ENCODE peak calls at places on chromosomes 13 and 19, in seven cellular contexts. One of them, this sample, is unnamed.

GRCh38 chr13:45481688-45482087 is 16.9 kb downstream of the COG3 start:
- DNase-seq in GM23338: no peak
- DNase-seq in PC-9: no peak
- DNase-seq in left ventricle myocardium inferior: no peak
- DNase-seq in heart right ventricle: no peak
- DNase-seq in A549: no peak
- DNase-seq in lower leg skin: no peak
- DNase-seq in this sample: no peak

GRCh38 chr13:46082324-46082723 is 22.5 kb downstream of the CPB2 start:
- DNase-seq in PC-9: no peak
- DNase-seq in lower leg skin: no peak
- DNase-seq in GM23338: no peak
- DNase-seq in left ventricle myocardium inferior: no peak
- DNase-seq in A549: no peak
- DNase-seq in heart right ventricle: no peak
- DNase-seq in this sample: no peak

GRCh38 chr19:18300930-18301717 is 19.7 kb upstream of the JUND start:
- DNase-seq in A549: no peak
- DNase-seq in heart right ventricle: peak; percentile 84
- DNase-seq in left ventricle myocardium inferior: peak; percentile 78
- DNase-seq in GM23338: no peak
- DNase-seq in lower leg skin: peak; percentile 94
- DNase-seq in PC-9: peak; percentile 92
- DNase-seq in this sample: peak; percentile 54

GRCh38 chr13:23899555-23899954 is 2.3 kb upstream of the C1QTNF9B start:
- DNase-seq in A549: no peak
- DNase-seq in heart right ventricle: peak; percentile 59
- DNase-seq in left ventricle myocardium inferior: no peak
- DNase-seq in PC-9: peak; percentile 11
- DNase-seq in GM23338: peak; percentile 49
- DNase-seq in lower leg skin: no peak
- DNase-seq in this sample: no peak

GRCh38 chr13:81051873-81052272 is 710.9 kb upstream of the SPRY2 start:
- DNase-seq in left ventricle myocardium inferior: no peak
- DNase-seq in GM23338: peak; percentile 10
- DNase-seq in heart right ventricle: no peak
- DNase-seq in lower leg skin: no peak
- DNase-seq in A549: no peak
- DNase-seq in PC-9: no peak
- DNase-seq in this sample: no peak

GRCh38 chr19:15199219-15199651 is 1.6 kb downstream of the NOTCH3 start:
- DNase-seq in GM23338: no peak
- DNase-seq in A549: no peak
- DNase-seq in heart right ventricle: no peak
- DNase-seq in left ventricle myocardium inferior: no peak
- DNase-seq in lower leg skin: no peak
- DNase-seq in PC-9: no peak
- DNase-seq in this sample: no peak

GRCh38 chr13:97212540-97213146 is 9.5 kb upstream of the MBNL2 start:
- DNase-seq in A549: peak; percentile 32
- DNase-seq in lower leg skin: no peak
- DNase-seq in heart right ventricle: no peak
- DNase-seq in left ventricle myocardium inferior: no peak
- DNase-seq in PC-9: peak; percentile 40
- DNase-seq in GM23338: peak; percentile 26
- DNase-seq in this sample: peak; percentile 67

GRCh38 chr19:7194566-7194965 is 99.6 kb downstream of the INSR start:
- DNase-seq in heart right ventricle: no peak
- DNase-seq in left ventricle myocardium inferior: no peak
- DNase-seq in PC-9: no peak
- DNase-seq in A549: no peak
- DNase-seq in lower leg skin: no peak
- DNase-seq in GM23338: no peak
- DNase-seq in this sample: no peak

GRCh38 chr13:52195052-52195837 is 35.8 kb upstream of the NEK3 start:
- DNase-seq in PC-9: no peak
- DNase-seq in left ventricle myocardium inferior: peak; percentile 85
- DNase-seq in A549: no peak
- DNase-seq in GM23338: peak; percentile 93
- DNase-seq in heart right ventricle: peak; percentile 84
- DNase-seq in lower leg skin: peak; percentile 96
- DNase-seq in this sample: peak; percentile 81

GRCh38 chr13:103799028-103799427 is 732.8 kb upstream of the SLC10A2 start:
- DNase-seq in GM23338: no peak
- DNase-seq in A549: no peak
- DNase-seq in heart right ventricle: no peak
- DNase-seq in left ventricle myocardium inferior: no peak
- DNase-seq in lower leg skin: no peak
- DNase-seq in PC-9: no peak
- DNase-seq in this sample: no peak

GRCh38 chr13:51785592-51786424 is 18.2 kb downstream of the DHRS12 start:
- DNase-seq in PC-9: no peak
- DNase-seq in heart right ventricle: peak; percentile 60
- DNase-seq in lower leg skin: no peak
- DNase-seq in A549: no peak
- DNase-seq in left ventricle myocardium inferior: peak; percentile 76
- DNase-seq in GM23338: no peak
- DNase-seq in this sample: peak; percentile 60

GRCh38 chr19:37988758-37989635 is 82.0 kb downstream of the SIPA1L3 start:
- DNase-seq in lower leg skin: no peak
- DNase-seq in GM23338: peak; percentile 78
- DNase-seq in PC-9: no peak
- DNase-seq in left ventricle myocardium inferior: no peak
- DNase-seq in A549: no peak
- DNase-seq in heart right ventricle: no peak
- DNase-seq in this sample: peak; percentile 79

DNA sequence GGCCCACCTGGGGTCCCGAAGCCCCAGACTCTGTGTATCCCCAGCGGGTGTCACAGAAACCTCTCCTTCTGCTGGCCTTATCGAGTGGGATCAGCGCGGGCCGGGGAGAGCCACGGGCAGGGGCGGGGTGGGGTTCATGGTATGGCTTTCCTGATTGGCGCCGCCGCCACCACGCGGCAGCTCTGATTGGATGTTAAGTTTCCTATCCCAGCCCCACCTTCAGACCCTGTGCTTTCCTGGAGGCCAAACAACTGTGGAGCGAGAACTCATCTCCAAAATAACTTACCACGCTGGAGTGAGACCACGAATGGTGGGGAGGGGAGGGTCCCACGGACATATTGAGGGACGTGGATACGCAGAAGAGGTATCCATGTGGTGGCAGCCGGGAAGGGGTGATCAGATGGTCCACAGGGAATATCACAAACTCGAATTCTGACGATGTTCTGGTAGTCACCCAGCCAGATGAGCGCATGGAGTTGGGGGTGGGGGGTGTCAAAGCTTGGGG is 1.0 kb upstream of the ICAM5 start:
- DNase-seq in A549: peak; percentile 85
- DNase-seq in GM23338: peak; percentile 83
- DNase-seq in lower leg skin: no peak
- DNase-seq in left ventricle myocardium inferior: no peak
- DNase-seq in heart right ventricle: no peak
- DNase-seq in PC-9: peak; percentile 71
- DNase-seq in this sample: peak; percentile 89
- H3K4me3 ChIP-seq in A549: peak overlapping the region; percentile 52
- H3K4me3 ChIP-seq in GM23338: peak overlapping the region; percentile 71
- H3K4me3 ChIP-seq in lower leg skin: no peak overlapping the region
- H3K4me3 ChIP-seq in left ventricle myocardium inferior: peak overlapping the region; percentile 67
- H3K4me3 ChIP-seq in heart right ventricle: peak overlapping the region; percentile 54
- H3K4me3 ChIP-seq in PC-9: peak overlapping the region; percentile 78
- H3K4me3 ChIP-seq in this sample: peak overlapping the region; percentile 39

GRCh38 chr13:60331249-60332012 is 65.6 kb upstream of the TDRD3 start:
- DNase-seq in GM23338: peak; percentile 10
- DNase-seq in lower leg skin: no peak
- DNase-seq in PC-9: no peak
- DNase-seq in left ventricle myocardium inferior: no peak
- DNase-seq in heart right ventricle: no peak
- DNase-seq in A549: no peak
- DNase-seq in this sample: peak; percentile 87
- TF ChIP-seq CTCF in GM23338: no peak
- TF ChIP-seq CTCF in lower leg skin: no peak
- TF ChIP-seq CTCF in PC-9: no peak
- TF ChIP-seq CTCF in left ventricle myocardium inferior: no peak
- TF ChIP-seq CTCF in heart right ventricle: no peak
- TF ChIP-seq CTCF in A549: no peak
- TF ChIP-seq CTCF in this sample: no peak

GRCh38 chr13:110307697-110308376 is 753 bp downstream of the COL4A2 start:
- DNase-seq in left ventricle myocardium inferior: no peak
- DNase-seq in A549: no peak
- DNase-seq in lower leg skin: peak; percentile 88
- DNase-seq in GM23338: peak; percentile 43
- DNase-seq in heart right ventricle: no peak
- DNase-seq in PC-9: no peak
- DNase-seq in this sample: peak; percentile 76

GRCh38 chr13:110310541-110311491 is 3.7 kb downstream of the COL4A2 start:
- DNase-seq in A549: no peak
- DNase-seq in lower leg skin: peak; percentile 36
- DNase-seq in GM23338: no peak
- DNase-seq in left ventricle myocardium inferior: no peak
- DNase-seq in PC-9: no peak
- DNase-seq in heart right ventricle: no peak
- DNase-seq in this sample: peak; percentile 32

GRCh38 chr13:110308377-110309158 is 1.5 kb downstream of the COL4A2 start:
- DNase-seq in GM23338: peak; percentile 85
- DNase-seq in lower leg skin: peak; percentile 85
- DNase-seq in heart right ventricle: peak; percentile 63
- DNase-seq in A549: no peak
- DNase-seq in left ventricle myocardium inferior: no peak
- DNase-seq in PC-9: peak; percentile 29
- DNase-seq in this sample: peak; percentile 83

GRCh38 chr13:110309661-110310524 is 2.8 kb downstream of the COL4A2 start:
- DNase-seq in A549: no peak
- DNase-seq in PC-9: no peak
- DNase-seq in heart right ventricle: no peak
- DNase-seq in left ventricle myocardium inferior: no peak
- DNase-seq in lower leg skin: peak; percentile 76
- DNase-seq in GM23338: no peak
- DNase-seq in this sample: no peak

GRCh38 chr13:110309159-110309476 is 2.0 kb downstream of the COL4A2 start:
- DNase-seq in GM23338: no peak
- DNase-seq in PC-9: no peak
- DNase-seq in A549: no peak
- DNase-seq in heart right ventricle: no peak
- DNase-seq in left ventricle myocardium inferior: no peak
- DNase-seq in lower leg skin: peak; percentile 66
- DNase-seq in this sample: no peak
- H3K4me3 ChIP-seq in GM23338: peak overlapping the region; percentile 98
- H3K4me3 ChIP-seq in PC-9: no peak overlapping the region
- H3K4me3 ChIP-seq in A549: peak overlapping the region; percentile 92
- H3K4me3 ChIP-seq in heart right ventricle: peak overlapping the region; percentile 95
- H3K4me3 ChIP-seq in left ventricle myocardium inferior: peak overlapping the region; percentile 83
- H3K4me3 ChIP-seq in lower leg skin: peak overlapping the region; percentile 19
- H3K4me3 ChIP-seq in this sample: peak overlapping the region; percentile 92

DNA sequence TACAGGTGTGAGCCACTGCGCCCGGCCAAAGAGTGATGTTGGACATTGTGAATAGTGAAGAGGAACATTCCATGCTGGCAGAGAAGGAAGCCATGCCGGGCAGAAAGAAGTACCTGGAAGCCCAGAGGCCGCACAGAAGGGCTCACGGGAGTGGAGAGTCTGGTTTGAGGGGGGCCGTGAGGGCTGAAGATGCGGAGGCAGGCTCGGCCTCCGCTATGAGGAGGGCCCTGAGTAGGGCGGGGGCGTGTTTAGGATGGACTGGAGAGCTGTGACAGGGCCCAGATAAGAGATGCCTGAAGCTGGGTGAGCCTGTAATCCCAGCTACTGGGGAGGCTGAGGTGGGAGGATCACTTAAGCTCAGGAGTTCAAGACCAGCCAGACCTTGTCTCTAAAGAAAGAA is 1.6 kb downstream of the JOSD2 start:
- DNase-seq in PC-9: no peak
- DNase-seq in heart right ventricle: no peak
- DNase-seq in A549: no peak
- DNase-seq in lower leg skin: no peak
- DNase-seq in left ventricle myocardium inferior: no peak
- DNase-seq in GM23338: no peak
- DNase-seq in this sample: no peak
- TF ChIP-seq CTCF in PC-9: no peak
- TF ChIP-seq CTCF in heart right ventricle: no peak
- TF ChIP-seq CTCF in A549: no peak
- TF ChIP-seq CTCF in lower leg skin: no peak
- TF ChIP-seq CTCF in left ventricle myocardium inferior: no peak
- TF ChIP-seq CTCF in GM23338: no peak
- TF ChIP-seq CTCF in this sample: no peak

GRCh38 chr19:40809358-40810086 is 10.5 kb downstream of the EGLN2 start:
- DNase-seq in left ventricle myocardium inferior: no peak
- DNase-seq in GM23338: no peak
- DNase-seq in A549: no peak
- DNase-seq in heart right ventricle: no peak
- DNase-seq in lower leg skin: no peak
- DNase-seq in PC-9: no peak
- DNase-seq in this sample: peak; percentile 53
- H3K4me3 ChIP-seq in left ventricle myocardium inferior: peak overlapping the region; percentile 66
- H3K4me3 ChIP-seq in GM23338: peak overlapping the region; percentile 63
- H3K4me3 ChIP-seq in A549: no peak overlapping the region
- H3K4me3 ChIP-seq in heart right ventricle: peak overlapping the region; percentile 57
- H3K4me3 ChIP-seq in lower leg skin: no peak overlapping the region
- H3K4me3 ChIP-seq in PC-9: no peak overlapping the region
- H3K4me3 ChIP-seq in this sample: no peak overlapping the region

DNA sequence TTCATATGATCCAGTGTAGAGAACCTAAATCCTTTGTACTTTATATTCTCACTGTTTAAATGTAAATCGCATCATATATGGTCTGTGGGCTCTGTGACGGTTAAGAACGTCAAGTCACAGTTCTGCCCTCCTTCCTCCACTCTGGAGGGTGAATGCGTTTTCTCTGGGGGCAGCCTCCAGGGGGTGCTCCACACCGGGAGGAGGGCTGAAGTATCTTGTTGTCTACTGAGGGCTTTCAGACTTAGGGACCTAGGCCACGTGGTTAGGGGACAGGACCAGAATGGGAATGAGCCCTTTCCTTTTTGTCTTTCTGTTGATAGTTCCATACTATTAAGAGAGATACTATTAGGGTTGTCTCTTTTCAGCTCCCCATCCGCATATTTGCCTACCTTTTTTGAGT is 504.9 kb downstream of the FGF9 start:
- DNase-seq in heart right ventricle: no peak
- DNase-seq in GM23338: peak; percentile 18
- DNase-seq in PC-9: no peak
- DNase-seq in lower leg skin: no peak
- DNase-seq in left ventricle myocardium inferior: no peak
- DNase-seq in A549: no peak
- DNase-seq in this sample: no peak
- TF ChIP-seq CTCF in heart right ventricle: no peak
- TF ChIP-seq CTCF in GM23338: no peak
- TF ChIP-seq CTCF in PC-9: no peak
- TF ChIP-seq CTCF in lower leg skin: no peak
- TF ChIP-seq CTCF in left ventricle myocardium inferior: no peak
- TF ChIP-seq CTCF in A549: no peak
- TF ChIP-seq CTCF in this sample: peak; percentile 38

GRCh38 chr19:42872608-42873007 is 6.9 kb downstream of the PSG1 start:
- DNase-seq in left ventricle myocardium inferior: no peak
- DNase-seq in heart right ventricle: no peak
- DNase-seq in PC-9: no peak
- DNase-seq in lower leg skin: peak; percentile 54
- DNase-seq in GM23338: no peak
- DNase-seq in A549: no peak
- DNase-seq in this sample: no peak
- H3K4me3 ChIP-seq in left ventricle myocardium inferior: no peak overlapping the region
- H3K4me3 ChIP-seq in heart right ventricle: no peak overlapping the region
- H3K4me3 ChIP-seq in PC-9: no peak overlapping the region
- H3K4me3 ChIP-seq in lower leg skin: no peak overlapping the region
- H3K4me3 ChIP-seq in GM23338: no peak overlapping the region
- H3K4me3 ChIP-seq in A549: no peak overlapping the region
- H3K4me3 ChIP-seq in this sample: no peak overlapping the region

This sample was measured in endodermal cell.